ENCODE peak calls at places on chromosomes 11 and 22, in seven cellular contexts. B is iPS DF 6.9; S is NCI-H774; V is fibroblast of the aortic adventitia; U is activated CD4-positive, alpha-beta T cell treated with anti-CD3 and anti-CD28 coated beads, Interleukin-2, amount 50 U/mL, for 24 hours; H is lower leg skin; Y is posterior vena cava. Q is an unnamed sample.

GRCh38 chr11:128884703-128885338 is 6.3 kb upstream of the KCNJ5 start:
- DNase-seq in B (no peak), S (peak), V (peak), U (peak), H (no peak), Y (no peak), Q (peak)

GRCh38 chr11:47106839-47107520 is 69.7 kb downstream of the ARFGAP2 start:
- DNase-seq in B (no peak), S (no peak), V (no peak), U (no peak), H (no peak), Y (no peak), Q (peak)

GRCh38 chr11:34916810-34917780 is 677 bp downstream of the PDHX start:
- DNase-seq in B (no peak), S (no peak), V (peak), U (no peak), H (no peak), Y (no peak), Q (no peak)

GRCh38 chr22:44777364-44777756 is 25.0 kb downstream of the ARHGAP8 start:
- DNase-seq in B (no peak), S (no peak), V (no peak), U (no peak), H (no peak), Y (no peak), Q (no peak)

GRCh38 chr11:109106201-109106906 is 315.6 kb upstream of the C11orf87 start:
- DNase-seq in B (no peak), S (no peak), V (no peak), U (no peak), H (no peak), Y (no peak), Q (no peak)

GRCh38 chr22:45337536-45337935 is 27.8 kb downstream of the FAM118A start:
- DNase-seq in B (no peak), S (no peak), V (no peak), U (no peak), H (no peak), Y (no peak), Q (no peak)

GRCh38 chr11:113014731-113015455 is 53.7 kb downstream of the NCAM1 start:
- DNase-seq in B (no peak), S (peak), V (no peak), U (no peak), H (no peak), Y (no peak), Q (peak)

GRCh38 chr11:61023086-61024035 is 51.9 kb downstream of the CD6 start:
- DNase-seq in B (no peak), S (no peak), V (no peak), U (peak), H (no peak), Y (peak), Q (no peak)

GRCh38 chr11:131689049-131689925 is 318.9 kb downstream of the NTM start:
- DNase-seq in B (no peak), S (no peak), V (no peak), U (no peak), H (peak), Y (no peak), Q (no peak)

GRCh38 chr11:48047616-48048015 is 67.3 kb downstream of the PTPRJ start:
- DNase-seq in B (no peak), S (no peak), V (peak), U (no peak), H (no peak), Y (peak), Q (no peak)

GRCh38 chr11:33634291-33634834 is 66.3 kb downstream of the C11orf91 start:
- DNase-seq in B (no peak), S (no peak), V (peak), U (no peak), H (no peak), Y (no peak), Q (no peak)

GRCh38 chr11:2214527-2215229 is 43.1 kb upstream of the TH start:
- DNase-seq in B (no peak), S (no peak), V (no peak), U (no peak), H (peak), Y (peak), Q (no peak)

GRCh38 chr11:47552086-47552580 is 799 bp downstream of the CELF1 start:
- DNase-seq in B (no peak), S (no peak), V (peak), U (no peak), H (no peak), Y (no peak), Q (peak)

GRCh38 chr22:46500201-46500600 is 37.2 kb downstream of the CELSR1 start:
- DNase-seq in B (peak), S (no peak), V (no peak), U (no peak), H (no peak), Y (no peak), Q (no peak)

GRCh38 chr11:2772544-2773031 is 72.8 kb upstream of the KCNQ1OT1 start:
- DNase-seq in B (no peak), S (no peak), V (no peak), U (no peak), H (peak), Y (peak), Q (no peak)

GRCh38 chr22:19527861-19528417 is 3.7 kb upstream of the CLDN5 start:
- DNase-seq in B (no peak), S (no peak), V (no peak), U (no peak), H (no peak), Y (peak), Q (no peak)